ENCODE peak calls at places on chromosomes 16 and 17, in six cellular contexts. I, Q, N, Z, T and W are unnamed samples.

GRCh38 chr16:29876578-29877249 is 13.7 kb upstream of the CDIPT start:
- DNase-seq in T (no peak), I (no peak), N (peak; percentile 40), Z (no peak), Q (no peak), W (no peak)

GRCh38 chr17:50267074-50267841 is 7.0 kb upstream of the TMEM92 start:
- DNase-seq in N (peak; percentile 16), I (peak; percentile 57), T (no peak), Q (no peak), Z (no peak), W (peak; percentile 52)

GRCh38 chr17:28199115-28199514 is 119.9 kb upstream of the TMEM97 start:
- DNase-seq in N (no peak), I (no peak), T (no peak), Q (no peak), Z (no peak), W (no peak)

GRCh38 chr17:19712436-19713004 is 3.9 kb downstream of the SLC47A2 start:
- DNase-seq in I (no peak), T (no peak), N (no peak), Z (no peak), Q (no peak), W (no peak)

GRCh38 chr17:29148257-29148789 is 31.9 kb downstream of the MYO18A start:
- DNase-seq in Z (peak; percentile 14), N (no peak), I (no peak), T (peak; percentile 90), Q (no peak), W (peak; percentile 51)

GRCh38 chr17:7549401-7550055 is 670 bp downstream of the TNFSF12 start:
- DNase-seq in T (no peak), I (no peak), Z (no peak), N (peak; percentile 52), Q (peak; percentile 26), W (no peak)

GRCh38 chr16:78258651-78259050 is 159.2 kb downstream of the WWOX start:
- DNase-seq in Q (no peak), Z (no peak), I (peak; percentile 51), N (no peak), T (no peak), W (no peak)

GRCh38 chr16:79089735-79090284 is 510.7 kb downstream of the MAF start:
- DNase-seq in I (no peak), Z (peak; percentile 10), N (no peak), T (no peak), Q (no peak), W (no peak)

GRCh38 chr16:3578610-3579551 is 1.7 kb upstream of the NLRC3 start:
- DNase-seq in T (no peak), Z (peak; percentile 93), N (peak; percentile 80), Q (no peak), I (no peak), W (peak; percentile 48)

GRCh38 chr17:45311406-45311761 is 5.4 kb downstream of the MAP3K14 start:
- DNase-seq in Z (no peak), Q (no peak), N (no peak), T (no peak), I (no peak), W (no peak)

GRCh38 chr16:1557576-1557975 is 24.1 kb downstream of the TMEM204 start:
- DNase-seq in I (no peak), Z (no peak), Q (no peak), T (no peak), N (no peak), W (no peak)

GRCh38 chr17:78808106-78808635 is 26.1 kb upstream of the CYTH1 start:
- DNase-seq in Q (no peak), Z (no peak), T (no peak), N (no peak), I (no peak), W (no peak)

GRCh38 chr17:27473748-27474609 is 17.7 kb downstream of the KSR1 start:
- DNase-seq in N (peak; percentile 57), I (no peak), Q (peak; percentile 63), T (no peak), Z (peak; percentile 52), W (no peak)